ENCODE peak calls at places on chromosomes 12 and 14, in eight cellular contexts. A is GM12891, X is stomach, E is NAMALWA, B is heart right ventricle, C is dermis blood vessel endothelial cell, D is foreskin fibroblast, Z is astrocyte of the spinal cord. T is an unnamed sample.

GRCh38 chr14:54782803-54783659 is 119.6 kb downstream of the GCH1 start:
- DNase-seq in A (peak; percentile 64), X (no peak), E (peak; percentile 65), B (no peak), C (peak; percentile 18), D (peak; percentile 27), Z (no peak), T (peak; percentile 70)

GRCh38 chr14:55721353-55721752 is 141.3 kb downstream of the KTN1 start:
- DNase-seq in A (no peak), X (no peak), E (no peak), B (no peak), C (peak; percentile 46), D (peak; percentile 92), Z (peak; percentile 95), T (no peak)

GRCh38 chr12:68158427-68158826 is 1.1 kb downstream of the IFNG start:
- DNase-seq in A (no peak), X (no peak), E (peak; percentile 66), B (no peak), C (peak; percentile 4), D (peak; percentile 13), Z (no peak), T (no peak)

GRCh38 chr12:21769311-21769710 is 5.2 kb downstream of the KCNJ8 start:
- DNase-seq in A (no peak), X (no peak), E (no peak), B (no peak), C (no peak), D (no peak), Z (no peak), T (no peak)

GRCh38 chr12:14961466-14962155 is at the start of gene ARHGDIB:
- DNase-seq in A (no peak), X (peak; percentile 51), E (peak; percentile 98), B (peak; percentile 40), C (peak; percentile 73), D (no peak), Z (no peak), T (peak; percentile 25)

GRCh38 chr12:49535921-49536525 is 2.8 kb upstream of the KCNH3 start:
- DNase-seq in A (no peak), X (peak; percentile 19), E (no peak), B (no peak), C (no peak), D (no peak), Z (no peak), T (no peak)

GRCh38 chr14:85054178-85054577 is 475.8 kb upstream of the FLRT2 start:
- DNase-seq in A (no peak), X (no peak), E (no peak), B (no peak), C (no peak), D (no peak), Z (no peak), T (no peak)

GRCh38 chr14:90758959-90759358 is 57.3 kb downstream of the TTC7B start:
- DNase-seq in A (no peak), X (peak; percentile 38), E (no peak), B (peak; percentile 64), C (peak; percentile 68), D (peak; percentile 77), Z (no peak), T (no peak)

GRCh38 chr12:553216-554000 is 93.7 kb downstream of the B4GALNT3 start:
- DNase-seq in A (no peak), X (no peak), E (no peak), B (no peak), C (no peak), D (peak; percentile 69), Z (no peak), T (peak; percentile 61)

GRCh38 chr12:26798013-26798412 is 35.0 kb downstream of the ITPR2 start:
- DNase-seq in A (no peak), X (no peak), E (peak; percentile 87), B (no peak), C (no peak), D (peak; percentile 66), Z (peak; percentile 50), T (no peak)

GRCh38 chr12:107134558-107134957 is 41.2 kb upstream of the CRY1 start:
- DNase-seq in A (no peak), X (no peak), E (peak; percentile 78), B (no peak), C (peak; percentile 15), D (no peak), Z (no peak), T (no peak)

GRCh38 chr12:32944195-32944594 is 47.6 kb upstream of the PKP2 start:
- DNase-seq in A (no peak), X (no peak), E (no peak), B (no peak), C (no peak), D (no peak), Z (no peak), T (no peak)

GRCh38 chr14:75450381-75451276 is 22.8 kb downstream of the JDP2 start:
- DNase-seq in A (no peak), X (peak; percentile 90), E (no peak), B (peak; percentile 67), C (peak; percentile 56), D (no peak), Z (peak; percentile 35), T (no peak)

GRCh38 chr12:27382126-27382795 is 49.6 kb downstream of the BMAL2 start:
- DNase-seq in A (no peak), X (no peak), E (no peak), B (no peak), C (no peak), D (peak; percentile 58), Z (peak; percentile 35), T (no peak)

GRCh38 chr14:103326078-103326477 is 8.0 kb upstream of the EIF5 start:
- DNase-seq in A (no peak), X (no peak), E (no peak), B (no peak), C (no peak), D (no peak), Z (no peak), T (no peak)

GRCh38 chr14:68263563-68264350 is 444.2 kb downstream of the RAD51B start:
- DNase-seq in A (no peak), X (no peak), E (no peak), B (no peak), C (peak; percentile 60), D (peak; percentile 77), Z (no peak), T (no peak)

GRCh38 chr12:52280319-52280795 is 5.9 kb downstream of the KRT86 start:
- DNase-seq in A (no peak), X (peak; percentile 66), E (no peak), B (peak; percentile 15), C (peak; percentile 33), D (peak; percentile 95), Z (peak; percentile 91), T (no peak)

GRCh38 chr12:28144059-28144458 is 46.2 kb upstream of the CCDC91 start:
- DNase-seq in A (no peak), X (no peak), E (no peak), B (no peak), C (no peak), D (no peak), Z (no peak), T (no peak)

GRCh38 chr12:48765753-48766162 is 23.1 kb downstream of the ADCY6 start:
- DNase-seq in A (no peak), X (no peak), E (no peak), B (no peak), C (no peak), D (peak; percentile 60), Z (no peak), T (no peak)

GRCh38 chr12:25493682-25494081 is 59.4 kb downstream of the LMNTD1 start:
- DNase-seq in A (no peak), X (no peak), E (no peak), B (no peak), C (no peak), D (no peak), Z (no peak), T (no peak)

GRCh38 chr12:114692558-114693531 is 8.9 kb upstream of the TBX3 start:
- DNase-seq in A (no peak), X (no peak), E (no peak), B (no peak), C (no peak), D (peak; percentile 84), Z (peak; percentile 22), T (no peak)

GRCh38 chr12:2691340-2692111 is 103.2 kb upstream of the FKBP4 start:
- DNase-seq in A (peak; percentile 70), X (no peak), E (peak; percentile 72), B (no peak), C (peak; percentile 4), D (peak; percentile 19), Z (no peak), T (peak; percentile 44)